ENCODE peak calls at places on chromosomes 16 and 17, in nine cellular contexts. N is gastrocnemius medialis, X is heart left ventricle, O is uterus, Z is prostate gland, M is tibial nerve, U is stomach, J is HCT116, Y is breast epithelium. S is an unnamed sample.

GRCh38 chr17:19747829-19748806 is at the start of gene ALDH3A1:
- DNase-seq in N (no peak), X (no peak), O (no peak), Z (peak; percentile 72), M (no peak), U (peak; percentile 89), J (no peak), Y (no peak), S (no peak)

GRCh38 chr16:31331141-31331764 is 23.7 kb upstream of the ITGAX start:
- DNase-seq in N (no peak), X (no peak), O (no peak), Z (no peak), M (no peak), U (no peak), J (no peak), Y (no peak), S (peak; percentile 59)

GRCh38 chr17:51540151-51540550 is 279.8 kb downstream of the UTP18 start:
- DNase-seq in N (no peak), X (no peak), O (no peak), Z (no peak), M (no peak), U (no peak), J (peak; percentile 26), Y (no peak), S (no peak)

GRCh38 chr16:72938426-72939164 is 109.3 kb downstream of the ZFHX3 start:
- DNase-seq in N (peak; percentile 93), X (peak; percentile 90), O (peak; percentile 84), Z (peak; percentile 81), M (peak; percentile 84), U (peak; percentile 46), J (no peak), Y (peak; percentile 50), S (peak; percentile 75)

GRCh38 chr17:4586043-4586442 is 1.7 kb downstream of the SMTNL2 start:
- DNase-seq in N (peak; percentile 67), X (no peak), O (no peak), Z (no peak), M (no peak), U (no peak), J (no peak), Y (no peak), S (no peak)

GRCh38 chr17:44539664-44540063 is 17.6 kb upstream of the FZD2 start:
- DNase-seq in N (no peak), X (no peak), O (no peak), Z (no peak), M (no peak), U (no peak), J (no peak), Y (no peak), S (no peak)

GRCh38 chr16:11099672-11100195 is 155.4 kb downstream of the CLEC16A start:
- DNase-seq in N (no peak), X (no peak), O (no peak), Z (no peak), M (no peak), U (no peak), J (no peak), Y (no peak), S (peak; percentile 47)

GRCh38 chr16:31711344-31711845 is 162.2 kb upstream of the ZNF267 start:
- DNase-seq in N (no peak), X (no peak), O (no peak), Z (no peak), M (no peak), U (no peak), J (no peak), Y (no peak), S (no peak)

GRCh38 chr17:82065193-82065637 is 389 bp downstream of the DUS1L start:
- DNase-seq in N (no peak), X (peak; percentile 33), O (no peak), Z (no peak), M (no peak), U (no peak), J (no peak), Y (no peak), S (no peak)

GRCh38 chr17:27756467-27757371 is 43.6 kb downstream of the NOS2 start:
- DNase-seq in N (no peak), X (peak; percentile 38), O (no peak), Z (peak; percentile 27), M (no peak), U (peak; percentile 69), J (peak; percentile 23), Y (no peak), S (peak; percentile 70)

GRCh38 chr16:77231047-77231446 is 31.8 kb downstream of the SYCE1L start:
- DNase-seq in N (no peak), X (no peak), O (no peak), Z (no peak), M (no peak), U (no peak), J (no peak), Y (no peak), S (no peak)

GRCh38 chr16:4984174-4985000 is 26.3 kb downstream of the SEC14L5 start:
- DNase-seq in N (no peak), X (no peak), O (no peak), Z (no peak), M (no peak), U (no peak), J (no peak), Y (no peak), S (no peak)

GRCh38 chr16:57386381-57386951 is 14.2 kb downstream of the CX3CL1 start:
- DNase-seq in N (no peak), X (no peak), O (no peak), Z (no peak), M (no peak), U (no peak), J (no peak), Y (no peak), S (no peak)

GRCh38 chr16:10578474-10579316 is 1.7 kb downstream of the EMP2 start:
- DNase-seq in N (no peak), X (peak; percentile 56), O (peak; percentile 15), Z (peak; percentile 56), M (no peak), U (peak; percentile 39), J (no peak), Y (peak; percentile 63), S (peak; percentile 73)

GRCh38 chr16:79848739-79849518 is 248.4 kb upstream of the MAF start:
- DNase-seq in N (no peak), X (no peak), O (peak; percentile 55), Z (peak; percentile 82), M (no peak), U (no peak), J (no peak), Y (peak; percentile 27), S (no peak)

GRCh38 chr17:2906907-2907306 is 110.7 kb downstream of the RAP1GAP2 start:
- DNase-seq in N (no peak), X (no peak), O (no peak), Z (no peak), M (no peak), U (no peak), J (no peak), Y (no peak), S (no peak)

GRCh38 chr17:50330151-50330753 is 15.7 kb upstream of the XYLT2 start:
- DNase-seq in N (no peak), X (no peak), O (no peak), Z (no peak), M (no peak), U (no peak), J (no peak), Y (no peak), S (no peak)

GRCh38 chr17:69712801-69713311 is 298.4 kb downstream of the MAP2K6 start:
- DNase-seq in N (no peak), X (no peak), O (no peak), Z (no peak), M (no peak), U (no peak), J (no peak), Y (no peak), S (no peak)
- H3K4me1 ChIP-seq in N (peaks cover 20% of the 10 kb centered on the region), X (no peaks in the 10 kb centered on the region), O (no peaks in the 10 kb centered on the region), Z (no peaks in the 10 kb centered on the region), M (no peaks in the 10 kb centered on the region), U (peaks cover 13% of the 10 kb centered on the region), J (no peaks in the 10 kb centered on the region), Y (no peaks in the 10 kb centered on the region), S (no peaks in the 10 kb centered on the region)

GRCh38 chr17:42547001-42547461 is 5.7 kb upstream of the HSD17B1 start:
- DNase-seq in N (no peak), X (no peak), O (no peak), Z (no peak), M (no peak), U (no peak), J (no peak), Y (no peak), S (no peak)

GRCh38 chr17:42548993-42549755 is 3.5 kb upstream of the HSD17B1 start:
- DNase-seq in N (no peak), X (no peak), O (no peak), Z (no peak), M (no peak), U (no peak), J (no peak), Y (no peak), S (no peak)

GRCh38 chr17:42544874-42545283 is 7.8 kb upstream of the HSD17B1 start:
- DNase-seq in N (no peak), X (no peak), O (no peak), Z (no peak), M (no peak), U (no peak), J (no peak), Y (no peak), S (no peak)

GRCh38 chr17:42547698-42548069 is 5.0 kb upstream of the HSD17B1 start:
- DNase-seq in N (no peak), X (peak; percentile 73), O (no peak), Z (no peak), M (no peak), U (peak; percentile 45), J (no peak), Y (no peak), S (no peak)

GRCh38 chr17:42548070-42548837 is 4.5 kb upstream of the HSD17B1 start:
- DNase-seq in N (no peak), X (no peak), O (peak; percentile 51), Z (peak; percentile 85), M (no peak), U (peak; percentile 94), J (no peak), Y (peak; percentile 75), S (peak; percentile 93)
- TF ChIP-seq POLR2A in N (no peak), X (no peak), O (no peak), Z (peak; percentile 17), M (no peak), U (no peak), J (no peak), Y (no peak), S (no peak)

DNA sequence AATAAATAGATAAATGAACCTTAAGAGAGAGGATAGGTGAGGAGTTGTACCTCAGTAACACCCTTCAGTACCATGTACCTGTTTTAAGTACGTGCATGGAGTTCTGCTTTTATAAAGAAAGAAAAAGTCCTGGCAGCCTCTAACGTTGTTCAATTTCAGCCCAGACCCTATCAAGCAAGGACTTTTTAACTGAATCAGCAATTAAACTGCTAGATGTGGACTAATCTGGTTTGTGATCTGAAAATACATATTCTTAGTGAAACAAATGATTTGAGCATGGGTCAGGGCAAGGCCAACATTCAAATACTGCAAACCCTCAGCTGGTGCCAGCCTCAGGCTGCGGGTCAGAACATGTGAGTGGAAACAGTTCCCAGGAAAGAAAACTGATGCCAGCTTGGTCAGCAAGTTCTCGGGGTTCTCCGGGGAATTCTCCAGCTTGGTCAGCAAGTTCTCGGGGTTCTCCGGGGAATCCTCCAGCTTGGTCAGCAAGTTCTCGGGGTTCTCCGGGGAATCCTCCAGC is 84.5 kb downstream of the MRM3 start:
- DNase-seq in N (peak; percentile 39), X (no peak), O (no peak), Z (peak; percentile 47), M (no peak), U (peak; percentile 57), J (no peak), Y (no peak), S (no peak)
- H3K27me3 ChIP-seq in N (no peaks in the 10 kb centered on the region), X (no peaks in the 10 kb centered on the region), O (no peaks in the 10 kb centered on the region), Z (no peaks in the 10 kb centered on the region), M (no peaks in the 10 kb centered on the region), U (no peaks in the 10 kb centered on the region), J (no peaks in the 10 kb centered on the region), Y (no peaks in the 10 kb centered on the region), S (no peaks in the 10 kb centered on the region)

GRCh38 chr16:51161440-51162195 is 10.5 kb upstream of the SALL1 start:
- DNase-seq in N (no peak), X (no peak), O (no peak), Z (no peak), M (no peak), U (no peak), J (no peak), Y (no peak), S (no peak)
- H3K4me1 ChIP-seq in N (no peaks in the 10 kb centered on the region), X (no peaks in the 10 kb centered on the region), O (no peaks in the 10 kb centered on the region), Z (no peaks in the 10 kb centered on the region), M (no peaks in the 10 kb centered on the region), U (no peaks in the 10 kb centered on the region), J (no peaks in the 10 kb centered on the region), Y (no peaks in the 10 kb centered on the region), S (no peaks in the 10 kb centered on the region)

S was measured in Peyer's patch.